ENCODE peak calls at places on chromosome 16, in six cellular contexts. Z is GM10248; H is cardiac muscle cell; O is GM23338; Y is CD8-positive, alpha-beta T cell; D is A549. M is an unnamed sample.

GRCh38 chr16:21263640-21264211 is 14.4 kb downstream of the CRYM start:
- DNase-seq in Z (peak; percentile 77), H (peak; percentile 41), O (no peak), Y (no peak), D (peak; percentile 30), M (peak; percentile 42)

GRCh38 chr16:69481901-69482341 is 57.5 kb downstream of the CYB5B start:
- DNase-seq in Z (no peak), H (peak; percentile 88), O (peak; percentile 47), Y (no peak), D (no peak), M (no peak)

GRCh38 chr16:69160192-69160591 is 26.8 kb upstream of the SNTB2 start:
- DNase-seq in Z (no peak), H (no peak), O (no peak), Y (no peak), D (no peak), M (no peak)

GRCh38 chr16:85622683-85623082 is 9.6 kb downstream of the GSE1 start:
- DNase-seq in Z (no peak), H (no peak), O (no peak), Y (no peak), D (no peak), M (no peak)

GRCh38 chr16:23357761-23358290 is 55.7 kb downstream of the SCNN1B start:
- DNase-seq in Z (no peak), H (no peak), O (no peak), Y (no peak), D (no peak), M (no peak)

GRCh38 chr16:965487-965886 is 5.3 kb downstream of the LMF1 start:
- DNase-seq in Z (no peak), H (no peak), O (no peak), Y (no peak), D (no peak), M (no peak)

GRCh38 chr16:25023541-25023940 is 8.4 kb upstream of the ARHGAP17 start:
- DNase-seq in Z (no peak), H (no peak), O (no peak), Y (no peak), D (no peak), M (no peak)

GRCh38 chr16:72819345-72819744 is 228.6 kb downstream of the ZFHX3 start:
- DNase-seq in Z (no peak), H (peak; percentile 45), O (no peak), Y (no peak), D (no peak), M (no peak)

GRCh38 chr16:14486520-14487303 is 143.3 kb downstream of the PARN start:
- DNase-seq in Z (no peak), H (peak; percentile 96), O (peak; percentile 46), Y (no peak), D (peak; percentile 94), M (no peak)

GRCh38 chr16:72635694-72636093 is 412.2 kb downstream of the ZFHX3 start:
- DNase-seq in Z (no peak), H (no peak), O (no peak), Y (no peak), D (no peak), M (no peak)

GRCh38 chr16:75461575-75461974 is 2.9 kb downstream of the TMEM170A start:
- DNase-seq in Z (no peak), H (no peak), O (no peak), Y (no peak), D (no peak), M (no peak)

GRCh38 chr16:86924537-86924936 is 346.2 kb downstream of the FOXL1 start:
- DNase-seq in Z (no peak), H (peak; percentile 48), O (no peak), Y (no peak), D (no peak), M (no peak)

GRCh38 chr16:22353933-22354541 is 20.4 kb downstream of the CDR2 start:
- DNase-seq in Z (no peak), H (no peak), O (no peak), Y (no peak), D (no peak), M (no peak)

GRCh38 chr16:68227850-68228553 is 7.9 kb downstream of the ESRP2 start:
- DNase-seq in Z (no peak), H (no peak), O (no peak), Y (no peak), D (no peak), M (no peak)

GRCh38 chr16:11315499-11315898 is 29.8 kb upstream of the RMI2 start:
- DNase-seq in Z (no peak), H (peak; percentile 55), O (peak; percentile 100), Y (no peak), D (no peak), M (no peak)

GRCh38 chr16:69563605-69564580 is 1.9 kb upstream of the NFAT5 start:
- DNase-seq in Z (peak; percentile 63), H (peak; percentile 16), O (peak; percentile 83), Y (peak; percentile 41), D (no peak), M (peak; percentile 75)

GRCh38 chr16:25771812-25772568 is 80.2 kb downstream of the HS3ST4 start:
- DNase-seq in Z (no peak), H (no peak), O (no peak), Y (no peak), D (no peak), M (no peak)

GRCh38 chr16:920722-921121 is 50.1 kb downstream of the LMF1 start:
- DNase-seq in Z (no peak), H (peak; percentile 15), O (no peak), Y (no peak), D (no peak), M (no peak)

GRCh38 chr16:49600976-49601375 is 227.4 kb downstream of the C16orf78 start:
- DNase-seq in Z (no peak), H (no peak), O (no peak), Y (no peak), D (no peak), M (no peak)

GRCh38 chr16:84194470-84195200 is 3.7 kb downstream of the ADAD2 start:
- DNase-seq in Z (no peak), H (no peak), O (no peak), Y (peak; percentile 25), D (no peak), M (peak; percentile 57)

GRCh38 chr16:25228372-25228771 is 11.6 kb downstream of the AQP8 start:
- DNase-seq in Z (no peak), H (no peak), O (peak; percentile 36), Y (no peak), D (no peak), M (no peak)

GRCh38 chr16:64012166-64012565 is 1109.7 kb downstream of the CDH11 start:
- DNase-seq in Z (no peak), H (peak; percentile 5), O (no peak), Y (no peak), D (no peak), M (no peak)

GRCh38 chr16:88601313-88602036 is 31.3 kb downstream of the ZC3H18 start:
- DNase-seq in Z (no peak), H (no peak), O (no peak), Y (no peak), D (no peak), M (no peak)
- TF ChIP-seq CTCF in Z (no peak), H (no peak), O (no peak), Y (no peak), D (no peak), M (no peak)

GRCh38 chr16:4787068-4787467 is 1.1 kb downstream of the SEPTIN12 start:
- DNase-seq in Z (no peak), H (no peak), O (no peak), Y (no peak), D (no peak), M (no peak)

GRCh38 chr16:4788910-4789309 is 765 bp upstream of the SEPTIN12 start:
- DNase-seq in Z (no peak), H (no peak), O (no peak), Y (no peak), D (no peak), M (no peak)

GRCh38 chr16:4788489-4788889 is 344 bp upstream of the SEPTIN12 start:
- DNase-seq in Z (no peak), H (no peak), O (no peak), Y (no peak), D (no peak), M (no peak)

GRCh38 chr16:4785758-4786433 is 2.2 kb downstream of the SEPTIN12 start:
- DNase-seq in Z (no peak), H (no peak), O (no peak), Y (no peak), D (no peak), M (no peak)

DNA sequence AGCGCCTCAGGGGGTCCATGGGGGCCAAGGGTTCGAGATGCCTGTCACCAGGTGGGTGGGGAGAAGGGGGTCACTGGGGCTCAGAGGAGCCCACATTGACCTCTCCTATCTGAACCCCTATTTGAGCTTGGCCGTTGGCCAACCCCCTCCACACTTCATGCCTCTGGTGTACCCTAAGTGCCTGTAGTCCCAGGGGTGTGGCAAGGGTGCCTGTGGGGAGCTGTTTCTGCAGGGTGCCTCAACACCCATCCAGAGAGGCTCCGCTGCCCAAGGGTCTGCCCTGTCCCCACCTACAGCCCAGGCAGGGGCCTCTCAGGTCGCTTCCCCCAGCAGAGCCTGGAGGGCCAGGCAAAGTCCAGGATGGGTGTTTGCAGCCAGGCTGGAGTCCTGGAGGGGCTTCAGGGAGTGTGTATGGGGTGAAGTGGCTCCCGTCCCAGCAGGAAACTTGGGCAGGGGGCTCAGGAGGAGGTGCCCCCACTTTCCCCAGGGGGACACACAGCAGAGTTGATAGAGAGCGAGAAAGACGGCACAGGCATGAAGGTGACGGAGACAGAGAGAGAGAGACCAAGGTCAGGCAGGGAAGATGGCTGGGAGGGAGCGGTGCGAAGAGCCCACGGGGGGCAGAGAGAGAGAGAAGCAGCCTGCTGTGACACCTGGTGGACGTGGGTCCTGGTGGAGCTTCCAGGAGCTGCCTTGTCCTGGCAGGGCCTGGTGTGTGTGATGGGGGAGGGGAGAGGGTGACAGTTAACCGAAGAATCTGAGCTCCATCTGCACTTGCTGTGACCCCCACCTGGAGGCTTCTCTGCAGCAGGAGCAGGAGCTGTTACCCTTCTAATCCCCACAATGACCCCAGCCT is at the start of gene SEPTIN12:
- DNase-seq in Z (no peak), H (no peak), O (peak; percentile 32), Y (no peak), D (no peak), M (no peak)
- TF ChIP-seq CTCF in Z (no peak), H (no peak), O (no peak), Y (no peak), D (no peak), M (no peak)

GRCh38 chr16:12398029-12398735 is 405.5 kb downstream of the CPPED1 start:
- DNase-seq in Z (no peak), H (peak; percentile 19), O (no peak), Y (no peak), D (no peak), M (no peak)
- TF ChIP-seq CTCF in Z (no peak), H (no peak), O (no peak), Y (no peak), D (no peak), M (no peak)

DNA sequence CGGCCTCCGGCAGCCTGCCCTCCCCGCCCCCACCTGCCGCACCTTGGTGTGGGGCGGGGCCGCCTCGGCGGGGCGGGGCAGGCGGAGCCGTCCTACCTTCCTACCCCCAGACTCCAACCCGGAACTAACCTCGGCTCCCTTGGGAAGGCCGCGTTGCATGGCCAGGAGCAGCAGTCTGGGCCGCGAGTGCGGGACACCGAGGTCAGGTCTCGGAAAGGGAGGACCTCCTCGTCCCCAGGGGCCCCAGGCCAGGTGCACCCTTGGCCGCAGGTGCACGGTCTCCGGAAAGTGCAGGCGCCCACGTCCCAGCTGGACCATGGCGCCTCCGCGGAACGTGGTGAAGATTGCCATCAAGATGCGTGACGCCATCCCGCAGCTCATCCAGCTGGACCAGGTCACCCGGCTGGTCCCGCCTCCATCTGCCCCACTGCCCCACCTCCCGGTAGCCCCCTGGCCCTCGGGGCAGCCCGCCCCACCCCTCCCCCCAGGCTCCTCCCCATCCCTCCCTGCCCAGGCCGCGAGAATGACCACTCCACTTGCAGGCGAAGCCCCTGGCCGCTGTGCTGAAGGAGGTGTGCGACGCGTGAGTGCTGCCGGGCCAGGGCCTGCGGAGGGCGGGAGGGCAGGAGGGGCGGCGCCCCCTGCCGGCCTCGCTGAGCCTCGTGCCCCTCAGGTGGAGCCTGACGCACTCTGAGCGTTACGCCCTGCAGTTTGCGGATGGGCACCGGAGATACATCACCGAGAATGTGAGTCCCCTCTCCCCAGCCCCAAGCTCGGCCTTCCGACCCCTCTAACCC is at the start of gene ELMO3:
- DNase-seq in Z (no peak), H (no peak), O (peak; percentile 89), Y (no peak), D (no peak), M (no peak)
- TF ChIP-seq CTCF in Z (no peak), H (peak; percentile 44), O (peak; percentile 52), Y (no peak), D (no peak), M (no peak)

M was measured in GM13977.